ENCODE peak calls at places on chromosome 11, in eight cellular contexts. R, V, T, E, X, Z, W and K are unnamed samples.

GRCh38 chr11:47587733-47588326 is 1.4 kb downstream of the FAM180B start:
- DNase-seq in Z (peak), T (no peak), V (no peak), E (no peak), W (no peak), X (no peak), R (no peak), K (peak)

GRCh38 chr11:111259871-111260270 is 14.3 kb downstream of the POU2AF2 start:
- DNase-seq in W (no peak), X (no peak), R (no peak), T (no peak), V (no peak), E (no peak), Z (no peak), K (no peak)

GRCh38 chr11:10023202-10023601 is 270.8 kb downstream of the SBF2 start:
- DNase-seq in T (no peak), V (no peak), E (no peak), X (no peak), Z (no peak), R (no peak), W (no peak), K (no peak)

GRCh38 chr11:108620958-108621772 is 27.6 kb upstream of the EXPH5 start:
- DNase-seq in Z (no peak), X (no peak), V (no peak), W (no peak), T (peak), R (no peak), E (no peak), K (no peak)

GRCh38 chr11:106939157-106939556 is 79.1 kb downstream of the GUCY1A2 start:
- DNase-seq in Z (no peak), E (no peak), W (no peak), V (no peak), X (no peak), R (no peak), T (no peak), K (no peak)

GRCh38 chr11:19711911-19712280 is 741 bp upstream of the NAV2 start:
- DNase-seq in Z (no peak), T (no peak), R (no peak), X (no peak), V (no peak), E (no peak), W (no peak), K (no peak)

GRCh38 chr11:36376888-36377758 is 81.0 kb downstream of the PRR5L start:
- DNase-seq in T (peak), E (peak), X (no peak), V (peak), W (no peak), Z (peak), R (peak), K (peak)

GRCh38 chr11:88555829-88556202 is 218.3 kb upstream of the CTSC start:
- DNase-seq in Z (no peak), R (no peak), W (no peak), V (no peak), E (no peak), T (peak), X (no peak), K (no peak)

GRCh38 chr11:108967571-108967970 is 302.7 kb downstream of the DDX10 start:
- DNase-seq in E (no peak), Z (no peak), W (no peak), T (no peak), V (no peak), X (no peak), R (no peak), K (no peak)

GRCh38 chr11:114052160-114052559 is 7.4 kb upstream of the ZBTB16 start:
- DNase-seq in W (no peak), E (no peak), V (no peak), T (no peak), R (no peak), Z (no peak), X (no peak), K (no peak)

GRCh38 chr11:11806586-11806985 is 35.2 kb upstream of the USP47 start:
- DNase-seq in Z (no peak), X (no peak), E (no peak), V (no peak), W (no peak), T (no peak), R (no peak), K (no peak)

GRCh38 chr11:104222464-104222863 is 58.5 kb upstream of the PDGFD start:
- DNase-seq in V (no peak), Z (no peak), X (no peak), E (no peak), W (no peak), T (no peak), R (no peak), K (no peak)

GRCh38 chr11:9804414-9804902 is 140.6 kb downstream of the SWAP70 start:
- DNase-seq in T (no peak), W (no peak), E (no peak), Z (no peak), X (no peak), R (no peak), V (no peak), K (no peak)

GRCh38 chr11:30859709-30860108 is 273.6 kb upstream of the MPPED2 start:
- DNase-seq in T (no peak), R (no peak), E (no peak), Z (no peak), W (no peak), X (no peak), V (no peak), K (no peak)

GRCh38 chr11:115249179-115249578 is 255.0 kb downstream of the CADM1 start:
- DNase-seq in W (no peak), E (no peak), V (no peak), R (no peak), Z (no peak), T (no peak), X (no peak), K (no peak)

GRCh38 chr11:117970400-117971024 is 15.7 kb upstream of the IL10RA start:
- DNase-seq in R (no peak), T (peak), X (no peak), W (no peak), Z (no peak), E (no peak), V (no peak), K (peak)

GRCh38 chr11:65219930-65220213 is 38.1 kb downstream of the CAPN1 start:
- DNase-seq in X (no peak), W (no peak), V (no peak), R (no peak), T (no peak), Z (no peak), E (no peak), K (no peak)

GRCh38 chr11:128467610-128468041 is 119.7 kb downstream of the ETS1 start:
- DNase-seq in E (no peak), R (no peak), T (peak), W (no peak), V (no peak), Z (peak), X (no peak), K (no peak)

GRCh38 chr11:76590631-76590950 is 80.0 kb downstream of the LRRC32 start:
- DNase-seq in E (no peak), Z (no peak), T (no peak), V (no peak), W (no peak), X (no peak), R (no peak), K (no peak)

GRCh38 chr11:134261626-134262488 is 8.5 kb downstream of the ACAD8 start:
- DNase-seq in Z (no peak), T (peak), E (no peak), X (no peak), W (no peak), R (no peak), V (peak), K (no peak)

GRCh38 chr11:82865841-82866240 is 34.4 kb downstream of the PRCP start:
- DNase-seq in T (no peak), E (no peak), W (no peak), X (no peak), R (no peak), V (no peak), Z (no peak), K (no peak)

GRCh38 chr11:111571829-111572501 is 30.3 kb upstream of the SIK2 start:
- DNase-seq in T (peak), V (no peak), E (no peak), Z (no peak), W (no peak), X (no peak), R (no peak), K (no peak)

GRCh38 chr11:40292636-40293585 is 1166.5 kb downstream of the LRRC4C start:
- DNase-seq in V (no peak), T (peak), Z (peak), E (no peak), R (no peak), X (no peak), W (no peak), K (no peak)

DNA sequence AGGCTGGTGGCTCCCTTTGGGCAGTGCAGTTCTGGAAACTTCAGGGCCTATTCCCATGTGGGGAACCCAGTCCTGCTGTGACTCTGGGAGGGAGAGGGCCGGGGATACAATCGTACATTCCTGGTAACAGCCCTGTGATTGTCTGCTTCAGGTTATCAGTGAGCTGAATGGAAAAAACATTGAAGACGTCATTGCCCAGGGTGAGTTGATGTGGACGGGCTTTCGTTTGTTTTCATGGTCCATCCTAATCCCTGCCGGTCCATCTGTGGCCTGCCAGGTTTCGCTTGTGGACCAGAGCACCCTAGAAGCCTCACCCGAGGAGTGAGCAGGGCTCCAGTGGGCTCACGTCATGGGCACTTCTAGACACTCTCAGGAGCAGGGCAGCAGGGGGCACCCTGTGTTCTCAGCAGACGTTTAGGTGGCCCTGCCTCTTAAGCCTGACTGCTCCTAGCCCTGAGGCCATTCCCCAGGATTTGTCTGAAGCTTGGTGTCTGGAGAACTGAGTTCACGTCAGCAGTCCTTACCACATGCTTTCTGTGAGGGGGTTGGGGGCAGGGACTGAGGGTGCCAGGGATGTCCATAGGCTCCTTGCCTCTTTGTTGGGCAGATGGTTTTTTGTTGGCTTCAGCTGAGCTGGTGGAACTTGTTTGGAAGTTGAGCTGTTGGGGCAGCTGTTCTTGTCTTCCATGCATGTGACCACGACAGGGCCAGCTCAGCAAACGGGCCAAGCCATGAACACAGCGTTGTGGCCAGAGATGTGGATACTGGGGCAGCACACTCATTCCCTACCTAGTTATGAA is 1.9 kb downstream of the RPLP2 start:
- DNase-seq in R (no peak), E (no peak), W (no peak), V (no peak), X (no peak), Z (no peak), T (no peak), K (no peak)
- H3K27ac ChIP-seq in R (peak), E (peak), W (no peak), V (no peak), X (no peak), Z (peak), T (no peak), K (no peak)

GRCh38 chr11:6411594-6412031 is 7.3 kb downstream of the APBB1 start:
- DNase-seq in V (no peak), T (no peak), W (peak), Z (no peak), R (no peak), X (no peak), E (no peak), K (peak)
- H3K27ac ChIP-seq in V (peak), T (no peak), W (peak), Z (no peak), R (no peak), X (no peak), E (no peak), K (peak)

DNA sequence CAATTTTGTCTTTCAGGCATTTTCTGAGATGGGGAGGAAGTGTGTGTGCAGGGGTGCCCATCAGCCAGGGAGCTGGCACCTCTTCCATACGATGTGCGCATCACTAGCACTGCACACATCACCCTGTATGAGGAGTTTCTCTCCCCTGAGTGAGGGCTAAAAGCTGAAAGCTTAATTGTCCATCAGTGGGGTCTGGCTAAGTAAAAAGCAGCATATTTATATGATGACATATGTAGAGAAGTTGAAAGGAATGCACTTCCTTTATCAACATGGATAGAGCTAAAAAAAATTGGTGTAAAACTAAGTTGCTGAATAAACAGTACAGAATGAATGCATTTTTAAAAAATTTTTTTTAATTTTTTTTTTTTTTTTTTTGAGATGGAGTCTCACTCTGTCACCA is 4.0 kb downstream of the VSTM5 start:
- DNase-seq in E (no peak), V (no peak), R (no peak), Z (no peak), W (no peak), T (peak), X (no peak), K (no peak)
- H3K27ac ChIP-seq in E (no peak), V (no peak), R (no peak), Z (no peak), W (no peak), T (no peak), X (no peak), K (no peak)

DNA sequence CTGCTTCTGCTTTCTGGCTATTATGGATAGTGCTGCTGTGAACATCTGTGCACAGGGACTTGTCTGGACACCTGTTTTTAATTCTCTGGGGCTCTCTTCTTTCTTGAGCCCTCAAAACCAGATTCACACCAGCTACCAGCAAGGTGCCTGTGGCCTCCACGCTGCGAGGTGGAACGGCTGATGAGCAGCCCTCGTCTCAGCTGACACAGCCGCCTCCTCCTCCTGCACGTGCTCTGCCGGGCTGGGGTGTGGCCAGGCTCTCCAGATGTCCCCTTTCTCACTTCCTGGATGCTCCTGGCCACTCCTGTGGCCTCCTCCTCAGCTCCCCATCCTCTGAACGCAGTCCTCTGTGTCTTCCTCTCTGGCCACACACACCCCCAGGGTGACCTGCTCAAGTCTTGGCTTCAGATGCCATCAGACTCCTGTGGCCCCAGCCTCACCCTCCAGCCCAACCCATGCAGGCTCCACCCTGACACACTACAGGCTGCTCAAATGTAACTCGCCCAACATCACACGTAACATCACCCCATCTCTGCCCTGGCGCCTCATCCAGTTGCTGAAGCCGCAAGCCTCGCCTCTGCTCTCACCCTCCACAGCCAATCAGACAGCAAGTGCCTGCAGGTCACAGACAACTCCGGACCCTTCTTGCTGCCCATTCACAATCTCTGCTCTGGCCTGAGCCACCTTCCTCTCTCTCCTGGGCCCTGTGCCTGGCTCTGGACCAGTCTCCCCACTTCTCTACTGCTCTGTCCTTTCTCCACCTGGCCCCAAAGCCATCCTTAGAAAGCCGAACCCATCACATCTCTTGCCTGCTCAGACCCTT is 333.6 kb downstream of the CTTN start:
- DNase-seq in R (no peak), T (no peak), E (no peak), Z (peak), V (no peak), W (no peak), X (no peak), K (no peak)
- H3K27ac ChIP-seq in R (no peak), T (no peak), E (no peak), Z (no peak), V (no peak), W (no peak), X (no peak), K (no peak)

DNA sequence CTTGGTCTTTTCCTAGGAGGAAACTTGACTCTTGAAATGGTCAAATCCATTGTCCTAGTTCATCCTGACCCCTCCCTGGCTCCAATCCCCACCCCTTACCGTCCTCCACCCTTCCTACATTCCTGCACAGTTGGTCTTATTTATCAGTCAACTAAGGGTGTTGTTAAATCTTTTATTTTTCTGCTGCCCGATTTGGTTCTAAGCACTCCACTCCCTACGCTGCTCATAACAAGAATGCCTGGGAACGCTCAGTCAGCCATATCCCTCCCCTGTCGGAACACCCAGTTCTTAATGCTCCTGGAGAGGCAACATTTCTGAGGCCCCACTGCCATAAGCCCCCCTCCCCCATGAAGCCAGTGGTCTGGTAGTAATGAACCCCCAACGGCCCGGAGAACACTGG is 9.7 kb downstream of the EHF start:
- DNase-seq in V (no peak), R (no peak), T (no peak), E (no peak), Z (no peak), X (no peak), W (no peak), K (no peak)
- H3K27ac ChIP-seq in V (no peak), R (peak), T (no peak), E (no peak), Z (no peak), X (no peak), W (no peak), K (no peak)

GRCh38 chr11:126993599-126993998 is 7.0 kb downstream of the KIRREL3 start:
- DNase-seq in W (no peak), T (no peak), Z (no peak), R (no peak), X (no peak), V (no peak), E (no peak), K (no peak)
- H3K27ac ChIP-seq in W (no peak), T (no peak), Z (no peak), R (no peak), X (no peak), V (no peak), E (no peak), K (no peak)